ENCODE peak calls at places on chromosomes 5 and 9, in seven cellular contexts. One of them, this sample, is unnamed.

GRCh38 chr5:149995385-149996085 is 4.9 kb downstream of the TIGD6 start:
- DNase-seq in mesenchymal stem cell: no peak
- DNase-seq in HTR-8/SVneo: no peak
- DNase-seq in chondrocyte: no peak
- DNase-seq in GM20000: no peak
- DNase-seq in ELR: no peak
- DNase-seq in CD14-positive monocyte: no peak
- DNase-seq in this sample: no peak

GRCh38 chr5:132905938-132906337 is 32.5 kb downstream of the LEAP2 start:
- DNase-seq in CD14-positive monocyte: no peak
- DNase-seq in ELR: peak
- DNase-seq in mesenchymal stem cell: peak
- DNase-seq in HTR-8/SVneo: no peak
- DNase-seq in GM20000: no peak
- DNase-seq in chondrocyte: no peak
- DNase-seq in this sample: no peak

GRCh38 chr9:134939080-134939733 is 21.5 kb upstream of the FCN1 start:
- DNase-seq in ELR: no peak
- DNase-seq in GM20000: no peak
- DNase-seq in HTR-8/SVneo: no peak
- DNase-seq in chondrocyte: peak
- DNase-seq in CD14-positive monocyte: peak
- DNase-seq in mesenchymal stem cell: no peak
- DNase-seq in this sample: no peak

GRCh38 chr5:126368239-126368812 is 54.9 kb upstream of the GRAMD2B start:
- DNase-seq in GM20000: no peak
- DNase-seq in HTR-8/SVneo: peak
- DNase-seq in chondrocyte: no peak
- DNase-seq in mesenchymal stem cell: no peak
- DNase-seq in CD14-positive monocyte: no peak
- DNase-seq in ELR: no peak
- DNase-seq in this sample: no peak

GRCh38 chr9:68732405-68733020 is 27.5 kb downstream of the PIP5K1B start:
- DNase-seq in chondrocyte: no peak
- DNase-seq in mesenchymal stem cell: no peak
- DNase-seq in ELR: no peak
- DNase-seq in GM20000: no peak
- DNase-seq in CD14-positive monocyte: no peak
- DNase-seq in HTR-8/SVneo: no peak
- DNase-seq in this sample: no peak

GRCh38 chr5:124806026-124806856 is 59.8 kb upstream of the ZNF608 start:
- DNase-seq in ELR: no peak
- DNase-seq in GM20000: no peak
- DNase-seq in CD14-positive monocyte: no peak
- DNase-seq in HTR-8/SVneo: peak
- DNase-seq in chondrocyte: peak
- DNase-seq in mesenchymal stem cell: peak
- DNase-seq in this sample: peak

GRCh38 chr5:148791334-148791667 is 35.1 kb upstream of the ADRB2 start:
- DNase-seq in ELR: peak
- DNase-seq in GM20000: peak
- DNase-seq in mesenchymal stem cell: peak
- DNase-seq in CD14-positive monocyte: peak
- DNase-seq in HTR-8/SVneo: no peak
- DNase-seq in chondrocyte: no peak
- DNase-seq in this sample: peak

GRCh38 chr5:142386151-142387021 is 61.6 kb upstream of the SPRY4 start:
- DNase-seq in ELR: peak
- DNase-seq in mesenchymal stem cell: peak
- DNase-seq in GM20000: no peak
- DNase-seq in HTR-8/SVneo: no peak
- DNase-seq in chondrocyte: no peak
- DNase-seq in CD14-positive monocyte: no peak
- DNase-seq in this sample: no peak

GRCh38 chr9:121851641-121852091 is 200.2 kb downstream of the DAB2IP start:
- DNase-seq in GM20000: no peak
- DNase-seq in HTR-8/SVneo: no peak
- DNase-seq in CD14-positive monocyte: no peak
- DNase-seq in chondrocyte: no peak
- DNase-seq in mesenchymal stem cell: no peak
- DNase-seq in ELR: no peak
- DNase-seq in this sample: no peak

GRCh38 chr9:281753-282645 is 67.3 kb downstream of the DOCK8 start:
- DNase-seq in HTR-8/SVneo: no peak
- DNase-seq in ELR: no peak
- DNase-seq in mesenchymal stem cell: no peak
- DNase-seq in GM20000: peak
- DNase-seq in CD14-positive monocyte: no peak
- DNase-seq in chondrocyte: no peak
- DNase-seq in this sample: peak

GRCh38 chr5:113663879-113664278 is 150.4 kb downstream of the YTHDC2 start:
- DNase-seq in mesenchymal stem cell: peak
- DNase-seq in GM20000: peak
- DNase-seq in chondrocyte: no peak
- DNase-seq in HTR-8/SVneo: no peak
- DNase-seq in ELR: peak
- DNase-seq in CD14-positive monocyte: no peak
- DNase-seq in this sample: peak

GRCh38 chr9:17025281-17025680 is 109.6 kb upstream of the CNTLN start:
- DNase-seq in GM20000: no peak
- DNase-seq in ELR: no peak
- DNase-seq in CD14-positive monocyte: no peak
- DNase-seq in chondrocyte: no peak
- DNase-seq in HTR-8/SVneo: no peak
- DNase-seq in mesenchymal stem cell: no peak
- DNase-seq in this sample: no peak

GRCh38 chr5:60196382-60197113 is 303.0 kb upstream of the PDE4D start:
- DNase-seq in chondrocyte: no peak
- DNase-seq in GM20000: no peak
- DNase-seq in mesenchymal stem cell: peak
- DNase-seq in ELR: peak
- DNase-seq in HTR-8/SVneo: peak
- DNase-seq in CD14-positive monocyte: peak
- DNase-seq in this sample: peak

GRCh38 chr9:132729235-132729890 is 59.1 kb downstream of the GTF3C4 start:
- DNase-seq in mesenchymal stem cell: no peak
- DNase-seq in HTR-8/SVneo: no peak
- DNase-seq in chondrocyte: no peak
- DNase-seq in ELR: no peak
- DNase-seq in CD14-positive monocyte: no peak
- DNase-seq in GM20000: no peak
- DNase-seq in this sample: no peak

GRCh38 chr5:32301891-32302290 is 10.8 kb downstream of the MTMR12 start:
- DNase-seq in ELR: no peak
- DNase-seq in GM20000: no peak
- DNase-seq in chondrocyte: no peak
- DNase-seq in CD14-positive monocyte: no peak
- DNase-seq in HTR-8/SVneo: no peak
- DNase-seq in mesenchymal stem cell: no peak
- DNase-seq in this sample: no peak

GRCh38 chr5:141868541-141868940 is 9.7 kb downstream of the PCDH1 start:
- DNase-seq in HTR-8/SVneo: no peak
- DNase-seq in GM20000: no peak
- DNase-seq in chondrocyte: peak
- DNase-seq in mesenchymal stem cell: no peak
- DNase-seq in ELR: no peak
- DNase-seq in CD14-positive monocyte: no peak
- DNase-seq in this sample: no peak

GRCh38 chr5:33936381-33937016 is at the start of gene RXFP3:
- DNase-seq in GM20000: peak
- DNase-seq in CD14-positive monocyte: no peak
- DNase-seq in ELR: peak
- DNase-seq in chondrocyte: no peak
- DNase-seq in mesenchymal stem cell: no peak
- DNase-seq in HTR-8/SVneo: no peak
- DNase-seq in this sample: no peak

GRCh38 chr5:173499471-173500212 is 116.8 kb downstream of the BOD1 start:
- DNase-seq in mesenchymal stem cell: no peak
- DNase-seq in ELR: no peak
- DNase-seq in chondrocyte: no peak
- DNase-seq in CD14-positive monocyte: no peak
- DNase-seq in GM20000: no peak
- DNase-seq in HTR-8/SVneo: no peak
- DNase-seq in this sample: no peak

GRCh38 chr9:37350486-37351190 is 71.9 kb upstream of the GRHPR start:
- DNase-seq in ELR: peak
- DNase-seq in mesenchymal stem cell: peak
- DNase-seq in GM20000: no peak
- DNase-seq in CD14-positive monocyte: no peak
- DNase-seq in chondrocyte: no peak
- DNase-seq in HTR-8/SVneo: no peak
- DNase-seq in this sample: no peak

GRCh38 chr5:77893225-77893860 is 117.2 kb upstream of the TBCA start:
- DNase-seq in chondrocyte: no peak
- DNase-seq in HTR-8/SVneo: peak
- DNase-seq in ELR: peak
- DNase-seq in CD14-positive monocyte: no peak
- DNase-seq in mesenchymal stem cell: peak
- DNase-seq in GM20000: no peak
- DNase-seq in this sample: peak

GRCh38 chr9:124427281-124427680 is 12.0 kb upstream of the PSMB7 start:
- DNase-seq in mesenchymal stem cell: no peak
- DNase-seq in HTR-8/SVneo: no peak
- DNase-seq in chondrocyte: no peak
- DNase-seq in GM20000: no peak
- DNase-seq in CD14-positive monocyte: no peak
- DNase-seq in ELR: no peak
- DNase-seq in this sample: no peak

GRCh38 chr5:24110019-24110615 is 534.7 kb downstream of the CDH10 start:
- DNase-seq in chondrocyte: no peak
- DNase-seq in ELR: peak
- DNase-seq in CD14-positive monocyte: no peak
- DNase-seq in GM20000: no peak
- DNase-seq in HTR-8/SVneo: peak
- DNase-seq in mesenchymal stem cell: peak
- DNase-seq in this sample: peak

GRCh38 chr9:97788763-97789663 is 64.0 kb upstream of the FOXE1 start:
- DNase-seq in ELR: peak
- DNase-seq in chondrocyte: no peak
- DNase-seq in mesenchymal stem cell: no peak
- DNase-seq in HTR-8/SVneo: no peak
- DNase-seq in GM20000: no peak
- DNase-seq in CD14-positive monocyte: no peak
- DNase-seq in this sample: no peak

GRCh38 chr9:36399980-36400331 is at the start of gene RNF38:
- DNase-seq in HTR-8/SVneo: no peak
- DNase-seq in mesenchymal stem cell: no peak
- DNase-seq in chondrocyte: no peak
- DNase-seq in GM20000: no peak
- DNase-seq in CD14-positive monocyte: peak
- DNase-seq in ELR: no peak
- DNase-seq in this sample: no peak

GRCh38 chr5:172777381-172778222 is 6.6 kb upstream of the DUSP1 start:
- DNase-seq in chondrocyte: no peak
- DNase-seq in GM20000: peak
- DNase-seq in mesenchymal stem cell: peak
- DNase-seq in CD14-positive monocyte: peak
- DNase-seq in ELR: peak
- DNase-seq in HTR-8/SVneo: peak
- DNase-seq in this sample: peak

GRCh38 chr5:86917117-86917579 is 299.4 kb downstream of the COX7C start:
- DNase-seq in chondrocyte: no peak
- DNase-seq in HTR-8/SVneo: peak
- DNase-seq in ELR: peak
- DNase-seq in GM20000: peak
- DNase-seq in mesenchymal stem cell: peak
- DNase-seq in CD14-positive monocyte: no peak
- DNase-seq in this sample: peak